ENCODE peak calls at places on chromosome 3, in nine cellular contexts. X is uterus, Z is heart right ventricle, P is HCT116, A is heart left ventricle, G is colonic mucosa, J is GM23338, I is psoas muscle, F is neuronal stem cell. Y is an unnamed sample. For H3K36me3 and H3K4me1, the result is how much of the 10 kb centered on the place peaks cover.

GRCh38 chr3:14925729-14926591 is 21.4 kb upstream of the NR2C2 start:
- DNase-seq in X (no peak), Z (no peak), P (peak), A (no peak), G (peak), J (peak), I (no peak), F (peak), Y (no peak)

GRCh38 chr3:45218578-45219390 is 7.3 kb downstream of the TMEM158 start:
- DNase-seq in X (peak), Z (no peak), P (no peak), A (no peak), G (no peak), J (no peak), I (no peak), F (no peak), Y (no peak)

GRCh38 chr3:187714404-187714979 is 12.1 kb upstream of the RTP2 start:
- DNase-seq in X (peak), Z (no peak), P (peak), A (peak), G (peak), J (peak), I (no peak), F (peak), Y (peak)

GRCh38 chr3:109683746-109684145 is 346.4 kb upstream of the DPPA4 start:
- DNase-seq in X (no peak), Z (no peak), P (no peak), A (no peak), G (no peak), J (no peak), I (no peak), F (no peak), Y (no peak)

GRCh38 chr3:173911446-173911845 is 513.9 kb downstream of the NLGN1 start:
- DNase-seq in X (no peak), Z (no peak), P (no peak), A (no peak), G (no peak), J (peak), I (no peak), F (no peak), Y (no peak)

GRCh38 chr3:99753268-99753975 is 64.2 kb upstream of the CMSS1 start:
- DNase-seq in X (peak), Z (no peak), P (peak), A (peak), G (no peak), J (peak), I (no peak), F (peak), Y (no peak)

GRCh38 chr3:79016587-79017380 is 751.0 kb downstream of the ROBO1 start:
- DNase-seq in X (no peak), Z (no peak), P (no peak), A (no peak), G (no peak), J (no peak), I (no peak), F (no peak), Y (no peak)

GRCh38 chr3:105970283-105970682 is 101.5 kb upstream of the CBLB start:
- DNase-seq in X (no peak), Z (no peak), P (no peak), A (no peak), G (peak), J (no peak), I (no peak), F (no peak), Y (no peak)

GRCh38 chr3:55408193-55408826 is 78.8 kb downstream of the WNT5A start:
- DNase-seq in X (no peak), Z (no peak), P (no peak), A (no peak), G (peak), J (no peak), I (no peak), F (no peak), Y (no peak)

GRCh38 chr3:78086150-78086549 is 1046.3 kb downstream of the ROBO2 start:
- DNase-seq in X (no peak), Z (no peak), P (no peak), A (no peak), G (no peak), J (no peak), I (no peak), F (no peak), Y (no peak)

GRCh38 chr3:133330043-133330442 is 69.8 kb upstream of the BFSP2 start:
- DNase-seq in X (no peak), Z (no peak), P (no peak), A (no peak), G (no peak), J (peak), I (no peak), F (peak), Y (no peak)

GRCh38 chr3:39255503-39256325 is 24.1 kb downstream of the CX3CR1 start:
- DNase-seq in X (no peak), Z (no peak), P (no peak), A (peak), G (no peak), J (no peak), I (no peak), F (no peak), Y (no peak)

DNA sequence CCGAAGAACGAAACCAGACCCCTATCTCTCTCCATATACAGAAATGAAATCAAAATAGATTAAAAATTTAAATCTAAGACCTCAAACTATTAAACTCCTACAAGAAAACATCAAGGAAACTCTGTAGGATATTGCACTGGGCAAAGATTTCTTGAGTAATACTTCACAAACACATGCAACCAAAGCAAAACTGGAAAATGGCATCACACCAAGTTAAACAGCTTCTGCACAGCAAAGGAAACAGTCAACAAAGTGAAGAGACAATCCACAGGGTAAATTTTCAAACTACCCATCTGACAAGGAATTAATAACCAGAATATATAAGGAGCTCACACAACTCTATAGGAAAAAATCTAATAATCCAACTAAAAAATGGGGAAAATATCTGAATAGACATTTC is 29.4 kb downstream of the CCK start:
- DNase-seq in X (no peak), Z (no peak), P (no peak), A (no peak), G (no peak), J (no peak), I (no peak), F (no peak), Y (no peak)
- H3K36me3 ChIP-seq in X (under half), Z (under half), P (under half), A (under half), G (under half), J (under half), I (under half), F (under half), Y (under half)

GRCh38 chr3:194431553-194431952 is 32.5 kb upstream of the GP5 start:
- DNase-seq in X (no peak), Z (no peak), P (no peak), A (no peak), G (no peak), J (no peak), I (no peak), F (no peak), Y (no peak)
- H3K4me1 ChIP-seq in X (under half), Z (under half), P (under half), A (under half), G (under half), J (under half), I (under half), F (under half), Y (under half)

DNA sequence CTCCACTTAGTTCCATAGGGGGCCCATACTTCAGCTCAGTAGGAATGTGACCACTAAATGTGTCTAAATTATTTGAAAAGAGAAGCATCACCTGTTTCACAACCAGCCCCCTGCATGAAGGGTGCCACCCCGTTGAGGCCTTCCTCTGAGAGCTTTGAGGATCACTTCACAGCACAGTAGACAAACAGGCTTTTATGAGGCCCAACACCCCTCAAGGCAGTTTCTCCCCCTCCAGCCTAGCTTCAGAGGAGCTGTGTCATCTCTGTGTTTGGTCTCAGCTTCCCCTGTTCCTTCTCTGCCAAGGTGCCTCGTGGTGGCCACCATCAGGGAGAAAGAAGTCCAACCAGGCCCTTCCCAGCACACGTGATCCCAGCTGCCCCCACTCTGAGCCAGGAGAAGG is 21.5 kb upstream of the DUSP7 start:
- DNase-seq in X (no peak), Z (no peak), P (no peak), A (no peak), G (no peak), J (no peak), I (no peak), F (no peak), Y (no peak)
- H3K27ac ChIP-seq in X (peak), Z (peak), P (no peak), A (no peak), G (no peak), J (no peak), I (no peak), F (no peak), Y (no peak)

DNA sequence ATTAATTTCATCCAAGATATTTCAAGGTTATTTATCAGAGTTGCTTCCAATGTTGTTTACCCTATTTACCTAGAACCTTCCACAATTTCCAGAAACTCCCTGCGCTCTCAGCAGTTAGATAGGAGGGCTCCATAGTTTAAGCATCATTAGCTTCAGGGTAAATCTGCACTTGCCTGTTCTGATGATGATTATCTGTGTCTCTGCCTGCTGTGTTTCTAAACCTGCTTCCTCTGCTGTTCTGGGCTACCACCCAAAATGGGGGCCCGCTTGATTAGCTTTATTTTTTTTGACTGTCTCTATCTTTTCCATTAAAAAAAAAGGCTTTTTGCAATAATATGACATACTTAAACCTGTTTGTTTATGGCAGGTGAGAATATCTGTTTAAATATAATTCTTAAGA is 472.4 kb downstream of the DIPK2A start:
- DNase-seq in X (no peak), Z (no peak), P (no peak), A (no peak), G (no peak), J (no peak), I (no peak), F (no peak), Y (no peak)
- H3K36me3 ChIP-seq in X (under half), Z (under half), P (under half), A (under half), G (under half), J (under half), I (under half), F (under half), Y (under half)

DNA sequence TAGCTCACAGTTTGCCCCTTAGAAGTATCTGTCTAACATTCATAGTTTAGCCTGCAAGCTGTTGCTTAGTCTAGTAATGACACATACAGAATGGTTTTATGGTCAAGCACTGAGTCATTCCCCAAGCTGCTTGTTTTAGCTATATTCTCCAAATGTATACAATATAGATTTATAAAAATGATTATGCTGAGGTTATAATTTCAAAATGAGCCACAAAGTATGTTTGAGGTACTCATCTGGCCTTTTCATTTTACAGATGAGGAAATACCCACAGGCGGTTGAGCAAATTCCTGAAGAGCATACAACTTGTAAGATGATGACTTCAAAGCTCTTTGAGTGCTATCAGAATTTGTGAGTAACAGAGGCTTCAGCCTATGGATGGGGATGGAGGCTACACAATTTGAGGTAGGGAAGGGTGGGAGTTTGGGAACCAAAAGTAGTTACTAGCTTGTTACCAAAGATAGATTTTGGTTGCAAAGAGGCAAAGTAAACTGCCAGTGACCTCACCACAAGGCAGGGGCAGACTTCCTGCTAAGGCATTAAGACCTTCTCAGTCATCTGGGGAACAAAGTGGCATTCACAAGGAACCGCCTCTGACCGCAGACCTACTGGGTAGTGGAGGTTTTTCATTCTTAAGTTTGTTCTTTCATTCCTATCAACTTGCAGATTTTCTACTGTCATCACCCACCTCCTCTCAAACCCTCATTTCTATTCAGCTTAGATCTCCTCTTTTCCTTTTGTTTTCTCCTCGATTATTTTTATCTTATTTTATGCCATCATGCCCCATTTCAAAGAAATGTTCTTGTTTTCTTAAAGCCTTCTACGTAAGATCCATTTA is 257.2 kb upstream of the NECTIN3 start:
- DNase-seq in X (no peak), Z (no peak), P (peak), A (no peak), G (peak), J (no peak), I (no peak), F (no peak), Y (no peak)
- H3K4me1 ChIP-seq in X (under half), Z (under half), P (half or more), A (under half), G (under half), J (under half), I (under half), F (under half), Y (under half)

GRCh38 chr3:197953881-197954280 is 3.9 kb downstream of the RPL35A start:
- DNase-seq in X (no peak), Z (no peak), P (no peak), A (peak), G (no peak), J (no peak), I (no peak), F (no peak), Y (no peak)

GRCh38 chr3:197951392-197951990 is 1.5 kb downstream of the RPL35A start:
- DNase-seq in X (no peak), Z (no peak), P (no peak), A (no peak), G (no peak), J (no peak), I (no peak), F (no peak), Y (no peak)

GRCh38 chr3:197950661-197951029 is 655 bp downstream of the RPL35A start:
- DNase-seq in X (no peak), Z (no peak), P (no peak), A (no peak), G (no peak), J (no peak), I (no peak), F (no peak), Y (no peak)

GRCh38 chr3:197952440-197952839 is 2.5 kb downstream of the RPL35A start:
- DNase-seq in X (no peak), Z (no peak), P (no peak), A (no peak), G (no peak), J (no peak), I (no peak), F (no peak), Y (no peak)

GRCh38 chr3:197953325-197953724 is 3.3 kb downstream of the RPL35A start:
- DNase-seq in X (no peak), Z (no peak), P (no peak), A (no peak), G (no peak), J (no peak), I (no peak), F (no peak), Y (no peak)
- H3K27ac ChIP-seq in X (no peak), Z (peak), P (no peak), A (no peak), G (no peak), J (peak), I (no peak), F (no peak), Y (no peak)

GRCh38 chr3:194569252-194569651 is 64.0 kb downstream of the TMEM44 start:
- DNase-seq in X (no peak), Z (no peak), P (no peak), A (no peak), G (no peak), J (no peak), I (no peak), F (no peak), Y (no peak)
- H3K36me3 ChIP-seq in X (under half), Z (under half), P (under half), A (under half), G (under half), J (under half), I (under half), F (under half), Y (under half)

DNA sequence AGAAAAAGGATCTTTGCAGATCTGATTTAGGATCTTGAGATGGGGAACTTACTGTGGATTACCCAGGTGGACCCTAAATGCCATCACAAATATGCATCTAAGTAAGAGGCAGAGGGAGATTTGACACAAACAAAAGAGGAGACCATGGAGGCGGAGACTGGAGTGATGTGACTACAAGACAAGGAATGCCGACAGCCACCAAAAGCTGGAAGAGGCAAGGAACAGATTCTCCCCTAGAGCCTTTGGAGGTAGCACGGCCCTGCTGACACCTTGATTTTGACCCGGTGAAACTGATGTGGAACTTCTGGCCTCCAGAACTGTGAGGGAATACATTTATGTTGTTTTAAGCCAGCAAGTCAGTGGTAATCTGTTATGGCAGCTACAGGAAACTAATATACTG is 44.0 kb downstream of the GASK1A start:
- DNase-seq in X (no peak), Z (no peak), P (no peak), A (no peak), G (no peak), J (peak), I (no peak), F (no peak), Y (no peak)
- H3K4me1 ChIP-seq in X (under half), Z (under half), P (under half), A (under half), G (under half), J (under half), I (under half), F (under half), Y (half or more)

GRCh38 chr3:189630667-189631372 is 369 bp upstream of the TP63 start:
- DNase-seq in X (no peak), Z (no peak), P (no peak), A (no peak), G (no peak), J (no peak), I (no peak), F (no peak), Y (no peak)

GRCh38 chr3:189632238-189632637 is 1.0 kb downstream of the TP63 start:
- DNase-seq in X (no peak), Z (no peak), P (no peak), A (no peak), G (no peak), J (peak), I (no peak), F (no peak), Y (no peak)

GRCh38 chr3:189631409-189631808 is 220 bp downstream of the TP63 start:
- DNase-seq in X (no peak), Z (no peak), P (no peak), A (no peak), G (no peak), J (no peak), I (no peak), F (no peak), Y (no peak)

GRCh38 chr3:189629803-189630455 is 1.3 kb upstream of the TP63 start:
- DNase-seq in X (no peak), Z (peak), P (no peak), A (peak), G (no peak), J (no peak), I (peak), F (no peak), Y (no peak)

DNA sequence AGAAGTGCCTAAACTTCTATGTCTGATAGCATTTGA is at the start of gene TP63:
- DNase-seq in X (no peak), Z (no peak), P (no peak), A (no peak), G (no peak), J (no peak), I (no peak), F (no peak), Y (no peak)
- H3K27ac ChIP-seq in X (no peak), Z (peak), P (no peak), A (peak), G (no peak), J (no peak), I (peak), F (no peak), Y (no peak)

GRCh38 chr3:129260606-129261005 is 11.2 kb downstream of the COPG1 start:
- DNase-seq in X (no peak), Z (no peak), P (no peak), A (no peak), G (no peak), J (no peak), I (no peak), F (no peak), Y (no peak)

GRCh38 chr3:129263161-129263910 is 13.9 kb downstream of the COPG1 start:
- DNase-seq in X (no peak), Z (no peak), P (no peak), A (no peak), G (no peak), J (no peak), I (no peak), F (no peak), Y (no peak)

GRCh38 chr3:129261850-129262249 is 12.4 kb downstream of the COPG1 start:
- DNase-seq in X (no peak), Z (no peak), P (no peak), A (no peak), G (no peak), J (no peak), I (no peak), F (no peak), Y (no peak)

GRCh38 chr3:129257609-129258008 is 8.2 kb downstream of the COPG1 start:
- DNase-seq in X (no peak), Z (no peak), P (no peak), A (no peak), G (no peak), J (no peak), I (no peak), F (no peak), Y (no peak)

DNA sequence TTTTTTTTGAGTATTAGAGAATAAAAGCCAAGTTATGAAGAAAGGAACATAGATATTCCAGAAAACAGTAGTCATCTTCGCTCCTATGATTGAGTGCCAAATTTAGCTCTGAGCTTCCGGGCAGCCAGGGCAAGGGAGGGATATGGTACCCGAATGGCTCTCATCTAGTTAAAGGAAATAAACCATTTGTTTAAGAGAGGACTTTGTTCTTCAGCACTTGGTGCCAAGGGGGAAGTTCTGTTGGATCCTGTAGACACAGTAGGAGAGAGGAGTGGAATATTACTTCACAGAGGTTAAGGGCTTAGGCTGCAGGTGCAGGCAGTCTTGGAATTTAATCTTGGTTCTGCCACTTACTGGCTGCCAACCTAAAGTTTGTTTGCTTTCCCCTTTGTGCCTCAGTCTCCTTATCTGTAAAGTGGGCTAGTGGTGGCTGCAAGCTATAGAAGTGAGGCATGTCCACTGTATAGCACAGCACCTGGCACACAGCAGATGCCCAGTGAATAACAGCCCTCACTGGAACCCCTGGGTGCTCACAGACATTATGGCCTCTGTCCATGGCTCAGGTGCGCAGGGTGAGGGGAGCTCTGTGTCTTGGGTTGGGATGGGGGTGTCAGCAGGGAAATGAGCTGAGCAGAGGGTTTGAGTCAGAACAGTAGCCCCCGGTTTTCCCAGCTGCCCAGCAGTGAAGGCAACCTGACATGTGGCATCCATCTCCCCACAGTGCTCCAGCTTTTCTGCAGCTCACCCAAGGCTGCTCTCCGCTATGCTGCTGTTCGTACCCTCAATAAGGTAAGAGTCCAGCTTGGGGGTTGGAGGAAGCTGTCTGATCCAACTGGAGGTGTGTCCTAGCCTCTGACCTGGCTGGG is 10.4 kb downstream of the COPG1 start:
- DNase-seq in X (no peak), Z (no peak), P (no peak), A (no peak), G (peak), J (no peak), I (no peak), F (no peak), Y (no peak)
- H3K36me3 ChIP-seq in X (under half), Z (half or more), P (half or more), A (half or more), G (half or more), J (under half), I (under half), F (half or more), Y (half or more)